ENCODE peak calls at places on chromosomes 11 and 22, in nine cellular contexts. One of them, this sample, is unnamed.

GRCh38 chr22:37043828-37044538 is 7.6 kb upstream of the KCTD17 start:
- DNase-seq in MM.1S: peak; percentile 73
- DNase-seq in right cardiac atrium: peak; percentile 52
- DNase-seq in ovary: peak; percentile 68
- DNase-seq in IMR-90: peak; percentile 28
- DNase-seq in upper lobe of right lung: peak; percentile 90
- DNase-seq in psoas muscle: peak; percentile 52
- DNase-seq in CD8-positive, alpha-beta memory T cell: no peak
- DNase-seq in astrocyte: no peak
- DNase-seq in this sample: no peak

GRCh38 chr11:69744435-69744834 is 30.7 kb downstream of the FGF4 start:
- DNase-seq in ovary: no peak
- DNase-seq in IMR-90: peak; percentile 78
- DNase-seq in MM.1S: no peak
- DNase-seq in astrocyte: peak; percentile 78
- DNase-seq in upper lobe of right lung: no peak
- DNase-seq in right cardiac atrium: no peak
- DNase-seq in CD8-positive, alpha-beta memory T cell: no peak
- DNase-seq in psoas muscle: no peak
- DNase-seq in this sample: no peak

GRCh38 chr11:95520765-95521542 is 268.6 kb downstream of the FAM76B start:
- DNase-seq in ovary: no peak
- DNase-seq in CD8-positive, alpha-beta memory T cell: no peak
- DNase-seq in right cardiac atrium: no peak
- DNase-seq in IMR-90: no peak
- DNase-seq in MM.1S: no peak
- DNase-seq in upper lobe of right lung: no peak
- DNase-seq in psoas muscle: no peak
- DNase-seq in astrocyte: peak; percentile 50
- DNase-seq in this sample: no peak

GRCh38 chr22:47620391-47620790 is 857.9 kb downstream of the TBC1D22A start:
- DNase-seq in right cardiac atrium: no peak
- DNase-seq in ovary: peak; percentile 7
- DNase-seq in upper lobe of right lung: peak; percentile 53
- DNase-seq in astrocyte: no peak
- DNase-seq in MM.1S: no peak
- DNase-seq in psoas muscle: no peak
- DNase-seq in CD8-positive, alpha-beta memory T cell: no peak
- DNase-seq in IMR-90: no peak
- DNase-seq in this sample: no peak

GRCh38 chr22:27801197-27801615 is 350 bp downstream of the MN1 start:
- DNase-seq in MM.1S: no peak
- DNase-seq in psoas muscle: peak; percentile 50
- DNase-seq in astrocyte: no peak
- DNase-seq in IMR-90: peak; percentile 41
- DNase-seq in right cardiac atrium: peak; percentile 44
- DNase-seq in ovary: peak; percentile 73
- DNase-seq in upper lobe of right lung: peak; percentile 69
- DNase-seq in CD8-positive, alpha-beta memory T cell: no peak
- DNase-seq in this sample: peak; percentile 37

GRCh38 chr11:96045622-96046456 is 121.9 kb upstream of the MTMR2 start:
- DNase-seq in upper lobe of right lung: no peak
- DNase-seq in astrocyte: peak; percentile 84
- DNase-seq in right cardiac atrium: peak; percentile 49
- DNase-seq in IMR-90: peak; percentile 63
- DNase-seq in ovary: peak; percentile 69
- DNase-seq in psoas muscle: peak; percentile 29
- DNase-seq in CD8-positive, alpha-beta memory T cell: no peak
- DNase-seq in MM.1S: peak; percentile 73
- DNase-seq in this sample: no peak

GRCh38 chr11:111512296-111513239 is at the start of gene BTG4:
- DNase-seq in upper lobe of right lung: no peak
- DNase-seq in IMR-90: no peak
- DNase-seq in right cardiac atrium: peak; percentile 16
- DNase-seq in astrocyte: no peak
- DNase-seq in psoas muscle: peak; percentile 21
- DNase-seq in MM.1S: peak; percentile 24
- DNase-seq in ovary: peak; percentile 34
- DNase-seq in CD8-positive, alpha-beta memory T cell: no peak
- DNase-seq in this sample: no peak

GRCh38 chr11:74926304-74927030 is 22.4 kb downstream of the XRRA1 start:
- DNase-seq in ovary: no peak
- DNase-seq in upper lobe of right lung: no peak
- DNase-seq in MM.1S: no peak
- DNase-seq in psoas muscle: no peak
- DNase-seq in CD8-positive, alpha-beta memory T cell: no peak
- DNase-seq in right cardiac atrium: no peak
- DNase-seq in astrocyte: peak; percentile 63
- DNase-seq in IMR-90: peak; percentile 56
- DNase-seq in this sample: no peak

GRCh38 chr11:82900277-82901164 is at the start of gene PRCP:
- DNase-seq in ovary: peak; percentile 89
- DNase-seq in astrocyte: peak; percentile 81
- DNase-seq in psoas muscle: peak; percentile 92
- DNase-seq in CD8-positive, alpha-beta memory T cell: peak; percentile 91
- DNase-seq in right cardiac atrium: peak; percentile 94
- DNase-seq in MM.1S: peak; percentile 92
- DNase-seq in IMR-90: peak; percentile 85
- DNase-seq in upper lobe of right lung: peak; percentile 97
- DNase-seq in this sample: peak; percentile 98

GRCh38 chr11:82901165-82901938 is at the start of gene DDIAS:
- DNase-seq in psoas muscle: peak; percentile 94
- DNase-seq in IMR-90: peak; percentile 98
- DNase-seq in right cardiac atrium: peak; percentile 96
- DNase-seq in CD8-positive, alpha-beta memory T cell: peak; percentile 90
- DNase-seq in upper lobe of right lung: peak; percentile 95
- DNase-seq in ovary: peak; percentile 95
- DNase-seq in MM.1S: peak; percentile 99
- DNase-seq in astrocyte: peak; percentile 96
- DNase-seq in this sample: peak; percentile 95

GRCh38 chr11:82899191-82899820 is 924 bp downstream of the PRCP start:
- DNase-seq in psoas muscle: no peak
- DNase-seq in upper lobe of right lung: no peak
- DNase-seq in IMR-90: no peak
- DNase-seq in MM.1S: no peak
- DNase-seq in astrocyte: no peak
- DNase-seq in right cardiac atrium: no peak
- DNase-seq in ovary: no peak
- DNase-seq in CD8-positive, alpha-beta memory T cell: no peak
- DNase-seq in this sample: peak; percentile 53

GRCh38 chr11:82898242-82898641 is 2.0 kb downstream of the PRCP start:
- DNase-seq in MM.1S: no peak
- DNase-seq in ovary: no peak
- DNase-seq in upper lobe of right lung: no peak
- DNase-seq in astrocyte: no peak
- DNase-seq in right cardiac atrium: no peak
- DNase-seq in IMR-90: no peak
- DNase-seq in psoas muscle: no peak
- DNase-seq in CD8-positive, alpha-beta memory T cell: no peak
- DNase-seq in this sample: no peak

GRCh38 chr11:82899957-82900276 is 313 bp downstream of the PRCP start:
- DNase-seq in ovary: no peak
- DNase-seq in upper lobe of right lung: no peak
- DNase-seq in MM.1S: no peak
- DNase-seq in right cardiac atrium: no peak
- DNase-seq in astrocyte: no peak
- DNase-seq in IMR-90: no peak
- DNase-seq in CD8-positive, alpha-beta memory T cell: no peak
- DNase-seq in psoas muscle: no peak
- DNase-seq in this sample: no peak
- H3K27ac ChIP-seq in ovary: peak overlapping the region; percentile 90
- H3K27ac ChIP-seq in upper lobe of right lung: peak overlapping the region; percentile 84
- H3K27ac ChIP-seq in MM.1S: peak overlapping the region; percentile 82
- H3K27ac ChIP-seq in right cardiac atrium: peak overlapping the region; percentile 86
- H3K27ac ChIP-seq in astrocyte: peak overlapping the region; percentile 61
- H3K27ac ChIP-seq in IMR-90: peak overlapping the region; percentile 75
- H3K27ac ChIP-seq in CD8-positive, alpha-beta memory T cell: peak overlapping the region; percentile 96
- H3K27ac ChIP-seq in psoas muscle: peak overlapping the region; percentile 88
- H3K27ac ChIP-seq in this sample: peak overlapping the region; percentile 92

GRCh38 chr11:7577226-7577882 is 63.6 kb downstream of the PPFIBP2 start:
- DNase-seq in IMR-90: no peak
- DNase-seq in ovary: peak; percentile 66
- DNase-seq in CD8-positive, alpha-beta memory T cell: no peak
- DNase-seq in psoas muscle: peak; percentile 65
- DNase-seq in MM.1S: no peak
- DNase-seq in upper lobe of right lung: no peak
- DNase-seq in right cardiac atrium: peak; percentile 43
- DNase-seq in astrocyte: no peak
- DNase-seq in this sample: no peak

GRCh38 chr11:7576671-7577225 is 62.9 kb downstream of the PPFIBP2 start:
- DNase-seq in right cardiac atrium: peak; percentile 45
- DNase-seq in psoas muscle: peak; percentile 39
- DNase-seq in CD8-positive, alpha-beta memory T cell: no peak
- DNase-seq in ovary: peak; percentile 56
- DNase-seq in astrocyte: peak; percentile 10
- DNase-seq in IMR-90: peak; percentile 47
- DNase-seq in MM.1S: no peak
- DNase-seq in upper lobe of right lung: no peak
- DNase-seq in this sample: no peak

GRCh38 chr11:7579226-7579825 is 65.5 kb downstream of the PPFIBP2 start:
- DNase-seq in ovary: no peak
- DNase-seq in upper lobe of right lung: no peak
- DNase-seq in psoas muscle: no peak
- DNase-seq in right cardiac atrium: peak; percentile 44
- DNase-seq in IMR-90: peak; percentile 57
- DNase-seq in astrocyte: no peak
- DNase-seq in CD8-positive, alpha-beta memory T cell: no peak
- DNase-seq in MM.1S: no peak
- DNase-seq in this sample: no peak

GRCh38 chr11:7578276-7578955 is 64.6 kb downstream of the PPFIBP2 start:
- DNase-seq in upper lobe of right lung: no peak
- DNase-seq in IMR-90: no peak
- DNase-seq in ovary: no peak
- DNase-seq in right cardiac atrium: no peak
- DNase-seq in MM.1S: no peak
- DNase-seq in psoas muscle: no peak
- DNase-seq in astrocyte: no peak
- DNase-seq in CD8-positive, alpha-beta memory T cell: no peak
- DNase-seq in this sample: no peak

GRCh38 chr11:7577883-7578242 is 64.1 kb downstream of the PPFIBP2 start:
- DNase-seq in IMR-90: peak; percentile 49
- DNase-seq in ovary: no peak
- DNase-seq in MM.1S: peak; percentile 76
- DNase-seq in astrocyte: no peak
- DNase-seq in right cardiac atrium: no peak
- DNase-seq in upper lobe of right lung: no peak
- DNase-seq in CD8-positive, alpha-beta memory T cell: no peak
- DNase-seq in psoas muscle: no peak
- DNase-seq in this sample: peak; percentile 18
- H3K4me1 ChIP-seq in IMR-90: peaks cover 47% of the 10 kb centered on the region
- H3K4me1 ChIP-seq in ovary: peaks cover 35% of the 10 kb centered on the region
- H3K4me1 ChIP-seq in MM.1S: peaks cover 29% of the 10 kb centered on the region
- H3K4me1 ChIP-seq in astrocyte: peaks cover 24% of the 10 kb centered on the region
- H3K4me1 ChIP-seq in right cardiac atrium: peaks cover 21% of the 10 kb centered on the region
- H3K4me1 ChIP-seq in upper lobe of right lung: peaks cover 56% of the 10 kb centered on the region
- H3K4me1 ChIP-seq in CD8-positive, alpha-beta memory T cell: peaks cover 29% of the 10 kb centered on the region
- H3K4me1 ChIP-seq in psoas muscle: peaks cover 77% of the 10 kb centered on the region
- H3K4me1 ChIP-seq in this sample: peaks cover 34% of the 10 kb centered on the region

GRCh38 chr22:23222875-23223565 is 42.7 kb downstream of the BCR start:
- DNase-seq in CD8-positive, alpha-beta memory T cell: no peak
- DNase-seq in psoas muscle: no peak
- DNase-seq in ovary: no peak
- DNase-seq in IMR-90: no peak
- DNase-seq in upper lobe of right lung: no peak
- DNase-seq in astrocyte: no peak
- DNase-seq in MM.1S: no peak
- DNase-seq in right cardiac atrium: no peak
- DNase-seq in this sample: no peak

GRCh38 chr22:23225724-23226496 is 45.6 kb downstream of the BCR start:
- DNase-seq in astrocyte: peak; percentile 47
- DNase-seq in upper lobe of right lung: peak; percentile 85
- DNase-seq in right cardiac atrium: peak; percentile 83
- DNase-seq in IMR-90: no peak
- DNase-seq in CD8-positive, alpha-beta memory T cell: no peak
- DNase-seq in psoas muscle: peak; percentile 71
- DNase-seq in MM.1S: no peak
- DNase-seq in ovary: no peak
- DNase-seq in this sample: peak; percentile 60

GRCh38 chr22:23222033-23222840 is 41.9 kb downstream of the BCR start:
- DNase-seq in psoas muscle: no peak
- DNase-seq in MM.1S: no peak
- DNase-seq in right cardiac atrium: no peak
- DNase-seq in IMR-90: no peak
- DNase-seq in CD8-positive, alpha-beta memory T cell: no peak
- DNase-seq in upper lobe of right lung: no peak
- DNase-seq in ovary: peak; percentile 10
- DNase-seq in astrocyte: no peak
- DNase-seq in this sample: no peak

GRCh38 chr22:23225337-23225723 is 45.0 kb downstream of the BCR start:
- DNase-seq in astrocyte: no peak
- DNase-seq in MM.1S: no peak
- DNase-seq in upper lobe of right lung: no peak
- DNase-seq in IMR-90: no peak
- DNase-seq in ovary: no peak
- DNase-seq in psoas muscle: no peak
- DNase-seq in CD8-positive, alpha-beta memory T cell: no peak
- DNase-seq in right cardiac atrium: no peak
- DNase-seq in this sample: no peak

DNA sequence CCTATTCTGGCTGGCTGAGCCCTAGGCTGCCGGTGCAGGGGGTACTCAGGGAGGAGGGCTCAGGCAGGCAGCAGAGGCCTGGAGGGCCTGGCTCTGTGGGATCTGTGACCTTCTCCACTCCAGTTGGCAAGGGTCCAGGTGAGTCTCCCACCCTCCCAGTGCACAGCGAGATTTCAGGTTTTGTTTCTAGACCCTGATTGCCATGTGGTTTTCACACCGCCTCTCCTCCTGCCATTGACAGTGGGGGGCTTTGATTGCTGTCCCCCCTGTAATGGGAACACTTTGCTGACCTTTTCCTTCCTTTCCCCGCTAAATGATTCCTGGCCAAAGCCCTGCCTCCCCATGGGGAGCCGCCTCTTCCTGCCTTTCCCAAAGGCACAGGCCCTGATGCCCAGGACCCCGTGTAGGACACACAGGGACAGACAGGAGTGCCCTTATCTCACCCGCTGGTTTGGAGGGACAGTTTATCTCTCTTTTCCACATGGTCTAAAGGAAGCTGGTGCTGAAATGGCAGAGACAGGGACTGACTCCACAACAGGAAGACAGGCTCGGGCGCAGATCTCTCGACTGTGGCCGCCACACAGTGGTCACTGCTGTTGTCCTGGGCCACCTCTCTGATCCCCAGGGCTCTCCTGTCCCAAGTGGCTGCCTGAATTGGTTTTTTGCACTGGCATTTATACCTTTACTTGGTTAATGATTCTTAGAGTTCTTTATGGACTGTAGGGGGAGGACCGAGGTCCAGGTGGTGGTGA is 43.4 kb downstream of the BCR start:
- DNase-seq in IMR-90: no peak
- DNase-seq in psoas muscle: no peak
- DNase-seq in upper lobe of right lung: no peak
- DNase-seq in MM.1S: no peak
- DNase-seq in right cardiac atrium: peak; percentile 57
- DNase-seq in ovary: no peak
- DNase-seq in astrocyte: no peak
- DNase-seq in CD8-positive, alpha-beta memory T cell: no peak
- DNase-seq in this sample: no peak
- H3K27ac ChIP-seq in IMR-90: no peak overlapping the region
- H3K27ac ChIP-seq in psoas muscle: peak overlapping the region; percentile 16
- H3K27ac ChIP-seq in upper lobe of right lung: peak overlapping the region; percentile 70
- H3K27ac ChIP-seq in MM.1S: no peak overlapping the region
- H3K27ac ChIP-seq in right cardiac atrium: peak overlapping the region; percentile 61
- H3K27ac ChIP-seq in ovary: no peak overlapping the region
- H3K27ac ChIP-seq in astrocyte: no peak overlapping the region
- H3K27ac ChIP-seq in CD8-positive, alpha-beta memory T cell: peak overlapping the region; percentile 66
- H3K27ac ChIP-seq in this sample: no peak overlapping the region

GRCh38 chr11:10539339-10539738 is 1.6 kb downstream of the RNF141 start:
- DNase-seq in CD8-positive, alpha-beta memory T cell: no peak
- DNase-seq in IMR-90: no peak
- DNase-seq in upper lobe of right lung: no peak
- DNase-seq in astrocyte: no peak
- DNase-seq in ovary: no peak
- DNase-seq in right cardiac atrium: no peak
- DNase-seq in MM.1S: no peak
- DNase-seq in psoas muscle: no peak
- DNase-seq in this sample: no peak
- H3K4me1 ChIP-seq in CD8-positive, alpha-beta memory T cell: peaks cover 15% of the 10 kb centered on the region
- H3K4me1 ChIP-seq in IMR-90: peaks cover 2% of the 10 kb centered on the region
- H3K4me1 ChIP-seq in upper lobe of right lung: peaks cover 17% of the 10 kb centered on the region
- H3K4me1 ChIP-seq in astrocyte: peaks cover 6% of the 10 kb centered on the region
- H3K4me1 ChIP-seq in ovary: no peaks in the 10 kb centered on the region
- H3K4me1 ChIP-seq in right cardiac atrium: no peaks in the 10 kb centered on the region
- H3K4me1 ChIP-seq in MM.1S: peaks cover 10% of the 10 kb centered on the region
- H3K4me1 ChIP-seq in psoas muscle: peaks cover 19% of the 10 kb centered on the region
- H3K4me1 ChIP-seq in this sample: peaks cover 9% of the 10 kb centered on the region